ENCODE peak calls at places on chromosomes 12 and 14, in five cellular contexts. I is CD8-positive, alpha-beta T cell; J is cardiac fibroblast; P is stomach; U is activated B cell treated with CpG ODN at 0.5 μM for 24 hours. F is an unnamed sample.

GRCh38 chr14:44847910-44848309 is 113.8 kb downstream of the KLHL28 start:
- DNase-seq in I (no peak), J (peak), P (no peak), U (no peak), F (no peak)

GRCh38 chr12:108633534-108634224 is at the start of gene SELPLG:
- DNase-seq in I (peak), J (no peak), P (peak), U (peak), F (no peak)

GRCh38 chr12:108849653-108850052 is 7.7 kb downstream of the SSH1 start:
- DNase-seq in I (no peak), J (peak), P (no peak), U (no peak), F (no peak)

GRCh38 chr14:77238356-77238755 is 32.6 kb downstream of the NGB start:
- DNase-seq in I (no peak), J (no peak), P (no peak), U (no peak), F (no peak)

GRCh38 chr12:53207042-53207441 is at the start of gene ITGB7:
- DNase-seq in I (peak), J (no peak), P (peak), U (peak), F (no peak)

GRCh38 chr12:29690728-29691127 is 93.0 kb downstream of the TMTC1 start:
- DNase-seq in I (no peak), J (no peak), P (no peak), U (no peak), F (no peak)

GRCh38 chr12:22625671-22626251 is 790 bp downstream of the ETNK1 start:
- DNase-seq in I (peak), J (peak), P (peak), U (peak), F (peak)

GRCh38 chr12:68772714-68773113 is 26.7 kb downstream of the SLC35E3 start:
- DNase-seq in I (no peak), J (no peak), P (no peak), U (no peak), F (no peak)

GRCh38 chr12:101939856-101940265 is 62.5 kb downstream of the DRAM1 start:
- DNase-seq in I (peak), J (peak), P (peak), U (no peak), F (peak)

GRCh38 chr12:49854976-49855375 is 12.1 kb upstream of the BCDIN3D start:
- DNase-seq in I (no peak), J (no peak), P (peak), U (no peak), F (no peak)

GRCh38 chr12:53192531-53193021 is 11.9 kb upstream of the CSAD start:
- DNase-seq in I (no peak), J (no peak), P (no peak), U (no peak), F (no peak)

GRCh38 chr12:18752280-18752920 is 14.5 kb downstream of the CAPZA3 start:
- DNase-seq in I (no peak), J (peak), P (no peak), U (no peak), F (no peak)

GRCh38 chr12:47946413-47947107 is 16.8 kb upstream of the TMEM106C start:
- DNase-seq in I (no peak), J (peak), P (no peak), U (no peak), F (no peak)

GRCh38 chr12:97452230-97452629 is 10.4 kb upstream of the RMST start:
- DNase-seq in I (no peak), J (no peak), P (no peak), U (no peak), F (no peak)

GRCh38 chr12:74624206-74624605 is 86.6 kb downstream of the ATXN7L3B start:
- DNase-seq in I (no peak), J (no peak), P (no peak), U (no peak), F (no peak)

GRCh38 chr12:82015623-82016347 is 256.6 kb upstream of the PPFIA2 start:
- DNase-seq in I (no peak), J (no peak), P (no peak), U (no peak), F (no peak)

GRCh38 chr14:66395300-66395699 is 90.9 kb upstream of the CCDC196 start:
- DNase-seq in I (no peak), J (no peak), P (no peak), U (no peak), F (no peak)

GRCh38 chr14:100816950-100817901 is 8.7 kb upstream of the MEG3 start:
- DNase-seq in I (no peak), J (no peak), P (no peak), U (no peak), F (no peak)

GRCh38 chr14:100657780-100658513 is 68.7 kb upstream of the DLK1 start:
- DNase-seq in I (no peak), J (no peak), P (no peak), U (no peak), F (no peak)

GRCh38 chr14:68384335-68384734 is 408.5 kb downstream of the ZFP36L1 start:
- DNase-seq in I (no peak), J (no peak), P (no peak), U (no peak), F (no peak)

GRCh38 chr14:64636208-64636979 is 67.8 kb upstream of the PLEKHG3 start:
- DNase-seq in I (peak), J (peak), P (peak), U (peak), F (peak)

GRCh38 chr12:52918784-52919183 is 13.9 kb upstream of the KRT8 start:
- DNase-seq in I (no peak), J (no peak), P (no peak), U (no peak), F (no peak)

GRCh38 chr12:130124605-130125244 is 37.5 kb upstream of the FZD10 start:
- DNase-seq in I (no peak), J (no peak), P (no peak), U (no peak), F (no peak)

GRCh38 chr12:15794196-15794595 is 5.0 kb upstream of the EPS8 start:
- DNase-seq in I (no peak), J (no peak), P (no peak), U (no peak), F (no peak)

GRCh38 chr12:94954029-94954685 is 49.3 kb downstream of the NDUFA12 start:
- DNase-seq in I (no peak), J (peak), P (no peak), U (no peak), F (no peak)

GRCh38 chr14:45526715-45527549 is 273.9 kb upstream of the MIS18BP1 start:
- DNase-seq in I (no peak), J (peak), P (peak), U (no peak), F (no peak)

GRCh38 chr12:8860165-8860961 is 37.9 kb downstream of the A2ML1 start:
- DNase-seq in I (peak), J (peak), P (peak), U (no peak), F (no peak)

GRCh38 chr12:94832780-94833760 is 170.4 kb downstream of the NDUFA12 start:
- DNase-seq in I (no peak), J (peak), P (no peak), U (no peak), F (no peak)

GRCh38 chr14:101503431-101504095 is 57.7 kb upstream of the DIO3 start:
- DNase-seq in I (no peak), J (no peak), P (peak), U (peak), F (no peak)

GRCh38 chr14:89197623-89198022 is 219.4 kb downstream of the FOXN3 start:
- DNase-seq in I (no peak), J (no peak), P (no peak), U (no peak), F (no peak)

GRCh38 chr14:52950898-52951729 is at the start of gene FERMT2:
- DNase-seq in I (peak), J (peak), P (peak), U (peak), F (peak)

GRCh38 chr12:48925218-48925871 is at the start of gene FKBP11:
- DNase-seq in I (peak), J (peak), P (peak), U (peak), F (peak)

GRCh38 chr12:50057896-50058670 is 687 bp downstream of the ASIC1 start:
- DNase-seq in I (peak), J (no peak), P (no peak), U (no peak), F (no peak)

GRCh38 chr12:113095405-113095804 is 38.9 kb downstream of the DTX1 start:
- DNase-seq in I (no peak), J (no peak), P (no peak), U (no peak), F (no peak)

GRCh38 chr12:50084775-50085614 is at the start of gene SMARCD1:
- DNase-seq in I (peak), J (peak), P (peak), U (peak), F (peak)

GRCh38 chr12:52669426-52669825 is 10.8 kb downstream of the KRT1 start:
- DNase-seq in I (no peak), J (no peak), P (no peak), U (no peak), F (no peak)

GRCh38 chr14:63578300-63578699 is 35.1 kb upstream of the PPP2R5E start:
- DNase-seq in I (no peak), J (peak), P (no peak), U (no peak), F (no peak)

GRCh38 chr14:28294834-28295440 is 471.6 kb upstream of the FOXG1 start:
- DNase-seq in I (no peak), J (peak), P (no peak), U (no peak), F (no peak)

DNA sequence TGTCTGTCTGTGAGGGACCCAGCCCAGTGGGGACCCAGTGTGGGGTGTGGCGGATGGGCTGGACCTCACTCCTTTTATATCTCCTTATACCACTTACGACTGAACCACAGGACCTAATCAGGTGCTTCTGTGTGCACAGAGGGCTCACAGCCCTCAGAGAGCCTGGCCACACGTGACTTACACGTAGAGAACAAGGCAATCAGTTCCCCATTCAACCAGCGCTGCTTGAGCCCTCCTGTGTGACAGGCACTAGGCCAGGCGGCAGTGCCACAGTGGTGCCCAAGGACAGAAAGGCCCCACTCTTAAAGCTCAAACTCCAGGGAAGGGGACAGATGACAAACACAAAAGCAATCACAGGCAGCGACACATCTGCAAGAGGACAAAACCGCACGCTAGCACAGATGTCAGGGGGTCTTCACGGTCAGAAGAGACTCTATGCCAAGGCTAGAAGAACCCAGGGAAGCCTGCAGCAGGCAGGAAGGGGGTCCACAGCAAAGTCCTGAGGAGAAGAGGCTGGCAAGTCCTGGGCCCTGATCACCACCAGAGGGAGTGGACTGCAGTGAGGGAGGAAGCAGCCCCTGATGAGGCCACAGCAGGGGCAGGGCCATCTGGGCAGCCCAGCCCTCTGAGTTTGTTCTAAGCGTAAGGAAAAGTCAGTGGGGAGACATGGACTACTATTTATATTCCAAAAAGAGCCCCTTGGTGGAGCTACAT is 39.3 kb downstream of the SETD3 start:
- DNase-seq in I (no peak), J (peak), P (no peak), U (no peak), F (no peak)
- TF ChIP-seq CTCF in I (no peak), J (no peak), P (no peak), U (no peak), F (peak)

GRCh38 chr12:131949431-131950181 is at the start of gene EP400:
- DNase-seq in I (peak), J (peak), P (peak), U (peak), F (peak)
- TF ChIP-seq CTCF in I (no peak), J (no peak), P (no peak), U (no peak), F (peak)

DNA sequence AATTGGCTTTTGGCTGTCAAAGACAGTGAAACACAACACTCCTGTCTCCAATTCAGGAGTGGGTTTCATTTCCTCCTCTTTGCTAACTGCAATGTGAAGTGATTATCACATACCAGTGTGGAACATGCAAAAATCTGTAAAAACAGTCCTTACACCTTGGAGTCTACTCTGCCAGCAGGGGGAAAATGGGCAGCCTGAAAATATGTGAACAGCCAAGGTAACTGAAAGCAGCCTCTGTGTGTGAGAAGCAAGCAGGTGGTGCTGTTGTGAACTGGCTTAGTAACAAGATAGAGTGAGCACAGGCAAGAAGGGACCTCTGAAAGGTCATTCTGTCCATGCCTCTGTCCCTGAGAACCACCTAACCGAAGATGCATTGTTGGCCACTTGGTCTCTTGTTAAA is 6.0 kb downstream of the PRMT8 start:
- DNase-seq in I (no peak), J (no peak), P (no peak), U (no peak), F (no peak)
- TF ChIP-seq CTCF in I (no peak), J (no peak), P (no peak), U (no peak), F (peak)

GRCh38 chr14:61213116-61213720 is 67.9 kb downstream of the TMEM30B start:
- DNase-seq in I (no peak), J (peak), P (no peak), U (no peak), F (no peak)

GRCh38 chr14:61218157-61218556 is 63.0 kb downstream of the TMEM30B start:
- DNase-seq in I (no peak), J (no peak), P (no peak), U (no peak), F (no peak)

GRCh38 chr14:61213930-61214329 is 67.2 kb downstream of the TMEM30B start:
- DNase-seq in I (no peak), J (no peak), P (no peak), U (no peak), F (no peak)

GRCh38 chr14:61217516-61217915 is 63.6 kb downstream of the TMEM30B start:
- DNase-seq in I (no peak), J (no peak), P (no peak), U (no peak), F (no peak)

GRCh38 chr14:61215222-61216010 is 65.7 kb downstream of the TMEM30B start:
- DNase-seq in I (no peak), J (no peak), P (no peak), U (no peak), F (no peak)
- TF ChIP-seq CTCF in I (no peak), J (no peak), P (no peak), U (no peak), F (no peak)